ENCODE peak calls at places on chromosomes 2 and 18, in six cellular contexts. One of them, this sample, is unnamed.
A peak's percentile ranks its signal among the peaks of the same experiment; 100 is the strongest.

GRCh38 chr2:203782262-203782976 is 76.0 kb downstream of the CD28 start:
- DNase-seq in HepG2: peak; percentile 78
- DNase-seq in H1: peak; percentile 58
- DNase-seq in HCT116: peak; percentile 61
- DNase-seq in K562: peak; percentile 44
- DNase-seq in GM12878: no peak
- DNase-seq in this sample: peak; percentile 55

GRCh38 chr18:57767259-57768050 is 35.7 kb downstream of the ATP8B1 start:
- DNase-seq in HepG2: no peak
- DNase-seq in H1: no peak
- DNase-seq in HCT116: no peak
- DNase-seq in K562: no peak
- DNase-seq in GM12878: no peak
- DNase-seq in this sample: no peak

GRCh38 chr2:182625814-182626213 is 90.2 kb upstream of the DNAJC10 start:
- DNase-seq in HepG2: no peak
- DNase-seq in H1: no peak
- DNase-seq in HCT116: no peak
- DNase-seq in K562: no peak
- DNase-seq in GM12878: no peak
- DNase-seq in this sample: no peak

GRCh38 chr2:215654177-215654850 is 218.4 kb upstream of the FN1 start:
- DNase-seq in HepG2: no peak
- DNase-seq in H1: no peak
- DNase-seq in HCT116: no peak
- DNase-seq in K562: no peak
- DNase-seq in GM12878: no peak
- DNase-seq in this sample: no peak

GRCh38 chr2:189444322-189444721 is 3.0 kb downstream of the WDR75 start:
- DNase-seq in HepG2: no peak
- DNase-seq in H1: no peak
- DNase-seq in HCT116: no peak
- DNase-seq in K562: no peak
- DNase-seq in GM12878: no peak
- DNase-seq in this sample: no peak

GRCh38 chr2:60759654-60760053 is 3.6 kb downstream of the PAPOLG start:
- DNase-seq in HepG2: no peak
- DNase-seq in H1: no peak
- DNase-seq in HCT116: no peak
- DNase-seq in K562: no peak
- DNase-seq in GM12878: no peak
- DNase-seq in this sample: no peak

GRCh38 chr2:97911210-97911921 is 84.4 kb downstream of the TMEM131 start:
- DNase-seq in HepG2: no peak
- DNase-seq in H1: no peak
- DNase-seq in HCT116: no peak
- DNase-seq in K562: peak; percentile 69
- DNase-seq in GM12878: peak; percentile 84
- DNase-seq in this sample: no peak

GRCh38 chr2:71609441-71609840 is 156.1 kb downstream of the DYSF start:
- DNase-seq in HepG2: no peak
- DNase-seq in H1: peak; percentile 24
- DNase-seq in HCT116: no peak
- DNase-seq in K562: no peak
- DNase-seq in GM12878: no peak
- DNase-seq in this sample: no peak

GRCh38 chr2:161414385-161415040 is 1.6 kb upstream of the TBR1 start:
- DNase-seq in HepG2: peak; percentile 23
- DNase-seq in H1: peak; percentile 78
- DNase-seq in HCT116: no peak
- DNase-seq in K562: peak; percentile 60
- DNase-seq in GM12878: no peak
- DNase-seq in this sample: peak; percentile 57

DNA sequence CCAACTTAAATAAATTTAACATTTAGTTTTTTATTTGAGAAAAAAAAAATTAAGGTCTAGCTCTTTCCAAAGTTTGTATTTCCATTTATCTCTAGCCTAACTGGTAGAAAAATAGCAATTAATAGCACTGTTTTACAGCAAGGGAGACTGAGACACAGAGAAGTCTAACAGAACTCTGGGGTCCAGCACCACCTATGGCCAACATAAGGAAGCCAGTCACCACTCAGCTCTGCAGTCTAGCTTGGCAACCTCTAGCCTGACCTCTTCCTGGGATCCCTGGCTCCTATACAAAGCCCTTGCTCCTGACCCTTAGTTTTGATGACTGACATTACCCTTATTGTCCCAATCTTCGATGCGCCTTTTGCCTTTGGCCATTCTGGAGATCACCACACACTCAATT is 114.1 kb upstream of the TLK1 start:
- DNase-seq in HepG2: no peak
- DNase-seq in H1: peak; percentile 37
- DNase-seq in HCT116: no peak
- DNase-seq in K562: no peak
- DNase-seq in GM12878: no peak
- DNase-seq in this sample: no peak
- H3K4me3 ChIP-seq in HepG2: no peak overlapping the region
- H3K4me3 ChIP-seq in H1: no peak overlapping the region
- H3K4me3 ChIP-seq in HCT116: no peak overlapping the region
- H3K4me3 ChIP-seq in K562: no peak overlapping the region
- H3K4me3 ChIP-seq in GM12878: no peak overlapping the region
- H3K4me3 ChIP-seq in this sample: no peak overlapping the region

GRCh38 chr18:3279201-3280185 is 17.6 kb downstream of the MYL12B start:
- DNase-seq in HepG2: no peak
- DNase-seq in H1: no peak
- DNase-seq in HCT116: no peak
- DNase-seq in K562: peak; percentile 29
- DNase-seq in GM12878: no peak
- DNase-seq in this sample: no peak

GRCh38 chr18:3283908-3284307 is 22.0 kb downstream of the MYL12B start:
- DNase-seq in HepG2: no peak
- DNase-seq in H1: no peak
- DNase-seq in HCT116: no peak
- DNase-seq in K562: no peak
- DNase-seq in GM12878: no peak
- DNase-seq in this sample: no peak

GRCh38 chr18:3283253-3283863 is 21.4 kb downstream of the MYL12B start:
- DNase-seq in HepG2: no peak
- DNase-seq in H1: no peak
- DNase-seq in HCT116: no peak
- DNase-seq in K562: no peak
- DNase-seq in GM12878: no peak
- DNase-seq in this sample: no peak

GRCh38 chr18:3284501-3284900 is 22.6 kb downstream of the MYL12B start:
- DNase-seq in HepG2: no peak
- DNase-seq in H1: no peak
- DNase-seq in HCT116: no peak
- DNase-seq in K562: no peak
- DNase-seq in GM12878: no peak
- DNase-seq in this sample: no peak

DNA sequence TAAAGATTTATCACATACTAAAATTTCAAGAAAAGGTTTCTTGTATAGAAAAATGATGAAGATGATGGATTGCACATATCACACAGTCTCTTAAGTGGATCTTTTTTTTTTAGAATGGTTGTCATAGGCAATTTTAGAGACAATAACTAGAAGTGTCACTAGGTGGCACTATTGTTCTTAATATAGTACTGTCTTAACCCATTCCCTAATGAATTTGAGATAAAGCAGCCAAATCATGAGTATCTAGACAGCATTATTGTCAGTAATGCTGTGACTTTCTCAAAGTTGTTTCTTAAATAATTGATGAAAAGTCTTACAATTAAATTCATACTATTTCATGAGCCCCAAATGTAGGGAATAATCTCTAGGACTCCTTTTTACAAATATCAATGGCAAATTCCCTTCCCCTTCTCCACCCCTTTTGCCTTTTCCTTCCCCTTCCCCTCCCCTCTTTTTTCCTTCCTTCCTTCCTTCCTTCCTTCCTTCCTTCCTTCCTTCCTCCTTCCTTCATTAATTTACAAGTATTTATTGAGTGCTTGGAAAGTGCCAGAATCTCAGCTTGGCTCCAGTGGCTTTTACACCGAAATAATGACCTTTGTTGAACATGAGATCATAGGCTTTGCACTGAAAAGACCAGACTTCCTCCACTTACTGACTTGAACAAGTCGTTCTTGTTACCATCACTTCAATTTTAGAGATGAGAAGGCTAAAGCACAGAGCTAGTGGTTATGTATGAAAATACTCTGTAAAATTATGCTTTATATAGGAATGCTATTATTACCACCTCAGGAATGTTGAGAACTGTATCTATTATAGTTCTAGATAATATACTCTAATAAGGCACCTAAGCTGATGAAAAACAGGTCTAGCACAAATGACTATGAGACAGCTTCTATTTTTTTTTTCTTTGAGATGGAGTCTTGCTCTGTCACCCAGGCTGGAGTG is 19.8 kb downstream of the MYL12B start:
- DNase-seq in HepG2: peak; percentile 67
- DNase-seq in H1: no peak
- DNase-seq in HCT116: peak; percentile 78
- DNase-seq in K562: peak; percentile 85
- DNase-seq in GM12878: no peak
- DNase-seq in this sample: no peak
- TF ChIP-seq ZNF274 in HepG2: no peak
- TF ChIP-seq ZNF274 in H1: no peak
- TF ChIP-seq ZNF274 in HCT116: no peak
- TF ChIP-seq ZNF274 in K562: no peak
- TF ChIP-seq ZNF274 in GM12878: no peak
- TF ChIP-seq ZNF274 in this sample: no peak

GRCh38 chr2:231462729-231463465 is 1.4 kb downstream of the NCL start:
- DNase-seq in HepG2: no peak
- DNase-seq in H1: no peak
- DNase-seq in HCT116: no peak
- DNase-seq in K562: no peak
- DNase-seq in GM12878: no peak
- DNase-seq in this sample: no peak

GRCh38 chr2:231463698-231464575 is at the start of gene NCL:
- DNase-seq in HepG2: peak; percentile 96
- DNase-seq in H1: no peak
- DNase-seq in HCT116: peak; percentile 54
- DNase-seq in K562: peak; percentile 77
- DNase-seq in GM12878: peak; percentile 91
- DNase-seq in this sample: peak; percentile 96

GRCh38 chr2:231460073-231460861 is 4.0 kb downstream of the NCL start:
- DNase-seq in HepG2: no peak
- DNase-seq in H1: no peak
- DNase-seq in HCT116: no peak
- DNase-seq in K562: no peak
- DNase-seq in GM12878: no peak
- DNase-seq in this sample: no peak

GRCh38 chr2:231458368-231458767 is 5.9 kb downstream of the NCL start:
- DNase-seq in HepG2: no peak
- DNase-seq in H1: no peak
- DNase-seq in HCT116: no peak
- DNase-seq in K562: no peak
- DNase-seq in GM12878: no peak
- DNase-seq in this sample: no peak

GRCh38 chr2:231461516-231461971 is 2.7 kb downstream of the NCL start:
- DNase-seq in HepG2: no peak
- DNase-seq in H1: no peak
- DNase-seq in HCT116: no peak
- DNase-seq in K562: no peak
- DNase-seq in GM12878: no peak
- DNase-seq in this sample: no peak
- H3K4me3 ChIP-seq in HepG2: no peak overlapping the region
- H3K4me3 ChIP-seq in H1: no peak overlapping the region
- H3K4me3 ChIP-seq in HCT116: no peak overlapping the region
- H3K4me3 ChIP-seq in K562: peak overlapping the region; percentile 77
- H3K4me3 ChIP-seq in GM12878: peak overlapping the region; percentile 77
- H3K4me3 ChIP-seq in this sample: peak overlapping the region; percentile 17

GRCh38 chr2:36902385-36903120 is 63.8 kb downstream of the STRN start:
- DNase-seq in HepG2: no peak
- DNase-seq in H1: no peak
- DNase-seq in HCT116: no peak
- DNase-seq in K562: no peak
- DNase-seq in GM12878: no peak
- DNase-seq in this sample: no peak
- TF ChIP-seq ZNF274 in HepG2: no peak
- TF ChIP-seq ZNF274 in H1: no peak
- TF ChIP-seq ZNF274 in HCT116: no peak
- TF ChIP-seq ZNF274 in K562: no peak
- TF ChIP-seq ZNF274 in GM12878: no peak
- TF ChIP-seq ZNF274 in this sample: no peak

GRCh38 chr2:237423891-237424290 is 9.9 kb upstream of the COL6A3 start:
- DNase-seq in HepG2: no peak
- DNase-seq in H1: no peak
- DNase-seq in HCT116: no peak
- DNase-seq in K562: no peak
- DNase-seq in GM12878: no peak
- DNase-seq in this sample: no peak

GRCh38 chr2:237422309-237422708 is 8.3 kb upstream of the COL6A3 start:
- DNase-seq in HepG2: no peak
- DNase-seq in H1: no peak
- DNase-seq in HCT116: no peak
- DNase-seq in K562: no peak
- DNase-seq in GM12878: no peak
- DNase-seq in this sample: no peak

GRCh38 chr2:237424544-237424943 is 10.6 kb upstream of the COL6A3 start:
- DNase-seq in HepG2: no peak
- DNase-seq in H1: no peak
- DNase-seq in HCT116: no peak
- DNase-seq in K562: no peak
- DNase-seq in GM12878: no peak
- DNase-seq in this sample: no peak

GRCh38 chr2:237418300-237418699 is 4.3 kb upstream of the COL6A3 start:
- DNase-seq in HepG2: no peak
- DNase-seq in H1: no peak
- DNase-seq in HCT116: no peak
- DNase-seq in K562: no peak
- DNase-seq in GM12878: no peak
- DNase-seq in this sample: no peak

DNA sequence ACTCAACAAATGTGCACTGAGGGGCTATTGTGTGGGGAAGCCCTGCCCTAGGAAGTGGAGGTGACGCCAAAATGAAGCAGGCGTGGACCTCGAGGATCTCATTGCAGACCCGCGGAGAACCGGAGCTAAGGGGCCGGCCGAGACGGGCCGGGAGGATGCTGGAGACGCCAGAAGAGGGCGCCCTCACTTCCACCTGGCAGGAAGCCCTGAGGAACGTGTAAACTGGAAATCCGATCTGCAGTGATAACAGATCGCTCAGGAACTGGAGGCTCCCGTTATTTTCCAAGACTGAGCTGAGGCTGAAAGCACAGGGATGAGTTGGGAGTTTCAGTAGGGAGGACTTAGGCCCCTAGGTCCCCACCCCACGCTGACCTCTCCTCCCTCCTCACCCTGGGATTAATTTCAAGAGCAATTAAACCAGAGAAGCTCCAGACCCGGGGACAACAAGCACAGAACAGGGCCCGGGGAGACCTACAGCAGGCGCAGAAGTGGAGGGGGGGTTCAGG is 7.6 kb upstream of the COL6A3 start:
- DNase-seq in HepG2: peak; percentile 51
- DNase-seq in H1: peak; percentile 92
- DNase-seq in HCT116: peak; percentile 73
- DNase-seq in K562: peak; percentile 46
- DNase-seq in GM12878: no peak
- DNase-seq in this sample: peak; percentile 82
- H3K4me3 ChIP-seq in HepG2: no peak overlapping the region
- H3K4me3 ChIP-seq in H1: no peak overlapping the region
- H3K4me3 ChIP-seq in HCT116: peak overlapping the region; percentile 6
- H3K4me3 ChIP-seq in K562: no peak overlapping the region
- H3K4me3 ChIP-seq in GM12878: no peak overlapping the region
- H3K4me3 ChIP-seq in this sample: no peak overlapping the region

This sample was measured in NT2/D1.